ENCODE peak calls at places on chromosome 15, in ten cellular contexts. One of them, this sample, is unnamed.

GRCh38 chr15:101121511-101122090 is 130.2 kb downstream of the CHSY1 start:
- DNase-seq in stimulated activated CD8-positive, alpha-beta memory T cell treated with anti-CD3 and anti-CD28 coated beads, Interleukin-15, amount 100 ng/mL, for 24 hours: no peak
- DNase-seq in activated CD8-positive, alpha-beta memory T cell treated with anti-CD3 and anti-CD28 coated beads for 48 hours: no peak
- DNase-seq in skeletal muscle cell: no peak
- DNase-seq in NCI-H460: no peak
- DNase-seq in HT1080: no peak
- DNase-seq in right cardiac atrium: peak
- DNase-seq in stimulated activated naive B cell treated with anti-CD40 and anti-IgM and Interleukin-4, amounts not matched to agents 10 μg/mL and 1 μg/mL and 100 μg/mL, for 72 hours: peak
- DNase-seq in A549: no peak
- DNase-seq in NCI-H345: no peak
- DNase-seq in this sample: peak

GRCh38 chr15:83571820-83572707 is 81.9 kb upstream of the ADAMTSL3 start:
- DNase-seq in stimulated activated CD8-positive, alpha-beta memory T cell treated with anti-CD3 and anti-CD28 coated beads, Interleukin-15, amount 100 ng/mL, for 24 hours: no peak
- DNase-seq in activated CD8-positive, alpha-beta memory T cell treated with anti-CD3 and anti-CD28 coated beads for 48 hours: no peak
- DNase-seq in skeletal muscle cell: no peak
- DNase-seq in NCI-H460: peak
- DNase-seq in HT1080: peak
- DNase-seq in right cardiac atrium: no peak
- DNase-seq in stimulated activated naive B cell treated with anti-CD40 and anti-IgM and Interleukin-4, amounts not matched to agents 10 μg/mL and 1 μg/mL and 100 μg/mL, for 72 hours: no peak
- DNase-seq in A549: peak
- DNase-seq in NCI-H345: no peak
- DNase-seq in this sample: no peak

GRCh38 chr15:25182736-25183445 is 228.1 kb downstream of the SNRPN start:
- DNase-seq in stimulated activated CD8-positive, alpha-beta memory T cell treated with anti-CD3 and anti-CD28 coated beads, Interleukin-15, amount 100 ng/mL, for 24 hours: no peak
- DNase-seq in activated CD8-positive, alpha-beta memory T cell treated with anti-CD3 and anti-CD28 coated beads for 48 hours: no peak
- DNase-seq in skeletal muscle cell: no peak
- DNase-seq in NCI-H460: no peak
- DNase-seq in HT1080: no peak
- DNase-seq in right cardiac atrium: peak
- DNase-seq in stimulated activated naive B cell treated with anti-CD40 and anti-IgM and Interleukin-4, amounts not matched to agents 10 μg/mL and 1 μg/mL and 100 μg/mL, for 72 hours: no peak
- DNase-seq in A549: no peak
- DNase-seq in NCI-H345: no peak
- DNase-seq in this sample: peak

GRCh38 chr15:71149645-71150557 is 34.6 kb downstream of the THSD4 start:
- DNase-seq in stimulated activated CD8-positive, alpha-beta memory T cell treated with anti-CD3 and anti-CD28 coated beads, Interleukin-15, amount 100 ng/mL, for 24 hours: no peak
- DNase-seq in activated CD8-positive, alpha-beta memory T cell treated with anti-CD3 and anti-CD28 coated beads for 48 hours: no peak
- DNase-seq in skeletal muscle cell: no peak
- DNase-seq in NCI-H460: no peak
- DNase-seq in HT1080: no peak
- DNase-seq in right cardiac atrium: peak
- DNase-seq in stimulated activated naive B cell treated with anti-CD40 and anti-IgM and Interleukin-4, amounts not matched to agents 10 μg/mL and 1 μg/mL and 100 μg/mL, for 72 hours: no peak
- DNase-seq in A549: no peak
- DNase-seq in NCI-H345: no peak
- DNase-seq in this sample: no peak

GRCh38 chr15:101309436-101310162 is 14.6 kb upstream of the SNRPA1 start:
- DNase-seq in stimulated activated CD8-positive, alpha-beta memory T cell treated with anti-CD3 and anti-CD28 coated beads, Interleukin-15, amount 100 ng/mL, for 24 hours: no peak
- DNase-seq in activated CD8-positive, alpha-beta memory T cell treated with anti-CD3 and anti-CD28 coated beads for 48 hours: no peak
- DNase-seq in skeletal muscle cell: no peak
- DNase-seq in NCI-H460: no peak
- DNase-seq in HT1080: no peak
- DNase-seq in right cardiac atrium: no peak
- DNase-seq in stimulated activated naive B cell treated with anti-CD40 and anti-IgM and Interleukin-4, amounts not matched to agents 10 μg/mL and 1 μg/mL and 100 μg/mL, for 72 hours: no peak
- DNase-seq in A549: no peak
- DNase-seq in NCI-H345: peak
- DNase-seq in this sample: peak

GRCh38 chr15:78033864-78034263 is 43.6 kb downstream of the TBC1D2B start:
- DNase-seq in stimulated activated CD8-positive, alpha-beta memory T cell treated with anti-CD3 and anti-CD28 coated beads, Interleukin-15, amount 100 ng/mL, for 24 hours: no peak
- DNase-seq in activated CD8-positive, alpha-beta memory T cell treated with anti-CD3 and anti-CD28 coated beads for 48 hours: no peak
- DNase-seq in skeletal muscle cell: no peak
- DNase-seq in NCI-H460: no peak
- DNase-seq in HT1080: no peak
- DNase-seq in right cardiac atrium: no peak
- DNase-seq in stimulated activated naive B cell treated with anti-CD40 and anti-IgM and Interleukin-4, amounts not matched to agents 10 μg/mL and 1 μg/mL and 100 μg/mL, for 72 hours: no peak
- DNase-seq in A549: no peak
- DNase-seq in NCI-H345: peak
- DNase-seq in this sample: no peak

GRCh38 chr15:75073197-75073596 is 49.8 kb downstream of the PPCDC start:
- DNase-seq in stimulated activated CD8-positive, alpha-beta memory T cell treated with anti-CD3 and anti-CD28 coated beads, Interleukin-15, amount 100 ng/mL, for 24 hours: no peak
- DNase-seq in activated CD8-positive, alpha-beta memory T cell treated with anti-CD3 and anti-CD28 coated beads for 48 hours: no peak
- DNase-seq in skeletal muscle cell: no peak
- DNase-seq in NCI-H460: no peak
- DNase-seq in HT1080: no peak
- DNase-seq in right cardiac atrium: no peak
- DNase-seq in stimulated activated naive B cell treated with anti-CD40 and anti-IgM and Interleukin-4, amounts not matched to agents 10 μg/mL and 1 μg/mL and 100 μg/mL, for 72 hours: no peak
- DNase-seq in A549: no peak
- DNase-seq in NCI-H345: no peak
- DNase-seq in this sample: peak

GRCh38 chr15:99943466-99943865 is 210.2 kb upstream of the LYSMD4 start:
- DNase-seq in stimulated activated CD8-positive, alpha-beta memory T cell treated with anti-CD3 and anti-CD28 coated beads, Interleukin-15, amount 100 ng/mL, for 24 hours: no peak
- DNase-seq in activated CD8-positive, alpha-beta memory T cell treated with anti-CD3 and anti-CD28 coated beads for 48 hours: no peak
- DNase-seq in skeletal muscle cell: no peak
- DNase-seq in NCI-H460: no peak
- DNase-seq in HT1080: no peak
- DNase-seq in right cardiac atrium: no peak
- DNase-seq in stimulated activated naive B cell treated with anti-CD40 and anti-IgM and Interleukin-4, amounts not matched to agents 10 μg/mL and 1 μg/mL and 100 μg/mL, for 72 hours: no peak
- DNase-seq in A549: no peak
- DNase-seq in NCI-H345: no peak
- DNase-seq in this sample: no peak

GRCh38 chr15:51801391-51801835 is 28.0 kb upstream of the TMOD3 start:
- DNase-seq in stimulated activated CD8-positive, alpha-beta memory T cell treated with anti-CD3 and anti-CD28 coated beads, Interleukin-15, amount 100 ng/mL, for 24 hours: no peak
- DNase-seq in activated CD8-positive, alpha-beta memory T cell treated with anti-CD3 and anti-CD28 coated beads for 48 hours: no peak
- DNase-seq in skeletal muscle cell: no peak
- DNase-seq in NCI-H460: peak
- DNase-seq in HT1080: peak
- DNase-seq in right cardiac atrium: peak
- DNase-seq in stimulated activated naive B cell treated with anti-CD40 and anti-IgM and Interleukin-4, amounts not matched to agents 10 μg/mL and 1 μg/mL and 100 μg/mL, for 72 hours: no peak
- DNase-seq in A549: peak
- DNase-seq in NCI-H345: no peak
- DNase-seq in this sample: no peak